ENCODE peak calls at places on chromosomes 1 and 21, in nine cellular contexts. A is A549, U is GM12892, L is gastrocnemius medialis, E is ovary, J is uterus, S is HCT116, V is endothelial cell of umbilical vein, D is H1. F is an unnamed sample.

GRCh38 chr1:164092603-164093353 is 466.2 kb upstream of the PBX1 start:
- DNase-seq in A (no peak), U (no peak), L (no peak), E (no peak), J (no peak), S (no peak), V (no peak), D (no peak), F (no peak)

GRCh38 chr1:51491166-51491981 is 27.7 kb downstream of the EPS15 start:
- DNase-seq in A (no peak), U (no peak), L (no peak), E (no peak), J (no peak), S (no peak), V (no peak), D (no peak), F (no peak)

GRCh38 chr21:32248616-32249550 is 30.0 kb downstream of the MIS18A start:
- DNase-seq in A (no peak), U (no peak), L (no peak), E (no peak), J (no peak), S (no peak), V (peak; percentile 69), D (no peak), F (no peak)

GRCh38 chr1:10979483-10979920 is 33.0 kb upstream of the TARDBP start:
- DNase-seq in A (no peak), U (no peak), L (peak; percentile 36), E (no peak), J (no peak), S (no peak), V (peak; percentile 62), D (no peak), F (peak; percentile 68)

GRCh38 chr1:65792671-65793358 is at the start of gene PDE4B:
- DNase-seq in A (no peak), U (no peak), L (no peak), E (no peak), J (no peak), S (no peak), V (peak; percentile 22), D (no peak), F (no peak)

GRCh38 chr1:221336141-221336540 is 405.7 kb downstream of the DUSP10 start:
- DNase-seq in A (no peak), U (no peak), L (no peak), E (no peak), J (no peak), S (no peak), V (no peak), D (no peak), F (no peak)

GRCh38 chr21:46352913-46353312 is 29.0 kb downstream of the PCNT start:
- DNase-seq in A (no peak), U (no peak), L (no peak), E (no peak), J (no peak), S (no peak), V (no peak), D (no peak), F (no peak)

GRCh38 chr1:33577663-33578062 is 105.2 kb downstream of the ZSCAN20 start:
- DNase-seq in A (no peak), U (no peak), L (no peak), E (no peak), J (no peak), S (no peak), V (no peak), D (no peak), F (no peak)

GRCh38 chr1:165543651-165544452 is at the start of gene LRRC52:
- DNase-seq in A (no peak), U (no peak), L (peak; percentile 72), E (no peak), J (no peak), S (no peak), V (no peak), D (no peak), F (no peak)

GRCh38 chr1:169271094-169271493 is 96.5 kb downstream of the NME7 start:
- DNase-seq in A (no peak), U (no peak), L (no peak), E (no peak), J (no peak), S (no peak), V (no peak), D (no peak), F (no peak)

GRCh38 chr1:2444138-2444591 is 31.8 kb upstream of the PEX10 start:
- DNase-seq in A (no peak), U (no peak), L (no peak), E (no peak), J (no peak), S (no peak), V (no peak), D (no peak), F (no peak)

GRCh38 chr1:25536124-25536523 is 7.3 kb upstream of the LDLRAP1 start:
- DNase-seq in A (no peak), U (no peak), L (no peak), E (no peak), J (no peak), S (no peak), V (no peak), D (no peak), F (no peak)

GRCh38 chr1:91894036-91894761 is 8.2 kb upstream of the TGFBR3 start:
- DNase-seq in A (no peak), U (no peak), L (no peak), E (no peak), J (no peak), S (no peak), V (no peak), D (no peak), F (no peak)

GRCh38 chr1:6745073-6745472 is 40.2 kb upstream of the CAMTA1 start:
- DNase-seq in A (no peak), U (no peak), L (no peak), E (no peak), J (no peak), S (no peak), V (no peak), D (no peak), F (no peak)

GRCh38 chr1:119372493-119373086 is 4.0 kb downstream of the HAO2 start:
- DNase-seq in A (peak; percentile 46), U (no peak), L (no peak), E (no peak), J (no peak), S (peak; percentile 49), V (no peak), D (no peak), F (no peak)

DNA sequence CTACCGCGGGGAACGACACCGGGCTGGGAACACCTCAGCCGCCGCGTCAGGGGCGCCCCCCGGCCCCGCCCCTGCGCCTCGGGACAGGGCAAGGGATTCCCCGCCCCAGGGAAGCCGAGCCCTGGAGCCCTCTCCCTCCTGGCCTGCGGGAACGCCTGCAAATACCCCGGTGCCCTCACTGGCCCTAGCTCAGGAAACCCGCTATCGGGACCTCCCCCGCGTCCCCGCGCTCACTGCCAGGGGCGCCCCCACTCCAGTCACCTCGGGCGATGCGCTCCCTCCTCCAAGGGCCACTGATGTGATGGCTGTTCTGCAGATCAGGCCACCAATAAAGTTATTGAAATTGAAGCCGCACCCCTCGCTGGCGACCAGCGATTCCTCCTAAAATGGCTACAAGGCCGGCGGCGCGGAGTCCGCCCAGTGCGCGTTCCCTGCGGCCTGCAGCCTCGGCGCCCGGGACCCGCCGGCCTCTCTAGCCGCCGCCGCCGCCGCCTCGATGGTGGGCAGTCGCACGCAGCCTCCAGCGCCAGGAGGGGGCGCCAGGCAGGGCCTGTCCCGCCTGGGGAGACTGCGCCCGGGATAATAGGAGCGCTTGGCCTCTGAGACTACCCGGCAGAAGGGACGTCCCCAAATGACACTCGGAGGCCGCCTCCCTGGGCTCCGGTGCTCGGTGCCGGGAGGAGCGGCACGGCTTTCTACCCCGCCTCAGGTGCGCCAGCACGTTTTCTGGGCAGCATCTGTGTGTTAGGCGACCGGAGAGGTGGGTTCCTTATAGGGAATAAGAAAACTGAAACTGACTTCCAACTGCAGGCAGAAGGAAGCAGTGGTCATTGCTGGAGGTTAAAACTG is at the start of gene PRKAB2:
- DNase-seq in A (peak; percentile 80), U (peak; percentile 83), L (peak; percentile 93), E (peak; percentile 94), J (peak; percentile 96), S (peak; percentile 91), V (peak; percentile 97), D (peak; percentile 89), F (peak; percentile 94)
- TF ChIP-seq POLR2A in A (peak; percentile 61), U (peak; percentile 74), L (peak; percentile 73), E (peak; percentile 48), J (peak; percentile 35), S (no peak), V (peak; percentile 75), D (peak; percentile 59), F (no peak)

GRCh38 chr1:160539896-160540858 is 17.1 kb upstream of the SLAMF6 start:
- DNase-seq in A (no peak), U (peak; percentile 43), L (no peak), E (no peak), J (no peak), S (no peak), V (peak; percentile 56), D (no peak), F (peak; percentile 18)
- TF ChIP-seq POLR2A in A (no peak), U (peak; percentile 74), L (no peak), E (no peak), J (no peak), S (no peak), V (no peak), D (no peak), F (no peak)

DNA sequence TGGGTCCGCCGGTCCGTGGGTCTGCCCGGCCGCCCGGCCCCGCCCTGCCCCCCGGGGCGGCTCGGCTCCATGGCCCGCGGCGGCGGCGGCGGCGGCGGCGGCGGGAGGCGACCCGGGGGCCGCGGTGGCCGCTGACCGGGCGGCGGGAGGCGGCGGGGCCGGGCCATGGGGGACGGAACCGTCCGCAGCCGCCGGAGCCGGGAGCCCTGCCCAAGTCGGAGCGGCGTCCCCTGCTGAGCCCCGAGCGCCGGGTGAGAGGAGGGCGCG is 184 bp downstream of the B4GALT2 start:
- DNase-seq in A (no peak), U (no peak), L (no peak), E (no peak), J (no peak), S (no peak), V (no peak), D (no peak), F (no peak)
- TF ChIP-seq POLR2A in A (no peak), U (no peak), L (no peak), E (no peak), J (no peak), S (no peak), V (no peak), D (no peak), F (no peak)

DNA sequence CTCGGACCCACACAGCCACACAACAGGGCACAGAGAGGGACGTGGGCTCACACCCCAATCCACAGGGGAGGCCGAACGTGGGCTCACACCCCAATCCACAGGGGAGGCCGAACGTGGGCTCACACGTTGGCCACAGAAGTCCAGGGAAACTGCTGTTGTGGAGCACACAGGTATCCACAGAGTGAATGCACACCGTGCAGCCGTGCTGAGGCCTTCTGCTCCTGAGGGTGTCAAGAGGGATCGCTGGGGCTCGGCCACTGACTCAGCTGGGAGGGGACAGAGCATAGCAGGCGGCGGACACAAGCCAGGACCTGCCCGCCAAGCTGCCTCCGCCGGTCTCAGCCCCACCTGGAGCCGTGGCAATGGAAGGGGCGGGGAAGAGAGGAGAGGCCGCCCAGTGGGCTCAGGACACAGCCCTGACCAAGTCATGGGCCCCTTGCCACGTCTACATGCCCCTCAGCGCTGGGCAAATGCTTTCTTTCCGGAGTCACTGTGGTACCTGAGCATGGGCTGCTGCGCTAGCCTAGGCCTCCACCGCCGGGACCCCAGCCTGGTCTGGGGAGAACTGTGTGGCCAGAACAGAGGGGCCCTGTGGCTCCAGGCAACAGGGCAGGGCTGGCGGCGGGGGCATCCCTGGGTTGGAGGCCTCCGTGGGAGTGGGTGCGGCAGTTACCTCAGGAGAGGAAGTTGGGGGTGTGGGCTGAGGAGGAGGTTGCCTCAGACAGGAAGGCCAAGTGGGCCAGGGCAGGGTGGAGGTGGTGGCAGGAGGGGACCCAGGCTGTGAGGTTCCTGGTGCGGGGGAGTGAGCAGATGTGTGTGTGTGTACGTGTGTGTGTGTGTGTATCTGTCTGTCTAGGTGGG is 1.2 kb downstream of the SYTL1 start:
- DNase-seq in A (no peak), U (no peak), L (no peak), E (no peak), J (no peak), S (no peak), V (no peak), D (no peak), F (no peak)
- TF ChIP-seq POLR2A in A (no peak), U (peak; percentile 51), L (no peak), E (no peak), J (no peak), S (no peak), V (no peak), D (no peak), F (no peak)

F was measured in lower leg skin.